ENCODE peak calls at places on chromosomes 11 and 22, in ten cellular contexts. One of them, this sample, is unnamed.

GRCh38 chr22:50027639-50028537 is 15.3 kb upstream of the IL17REL start:
- DNase-seq in COLO829: peak
- DNase-seq in NCI-H774: no peak
- DNase-seq in fibroblast of the aortic adventitia: no peak
- DNase-seq in ELR: peak
- DNase-seq in pulmonary artery endothelial cell: no peak
- DNase-seq in EL: no peak
- DNase-seq in RWPE1: peak
- DNase-seq in aorta: peak
- DNase-seq in NCI-H1417: no peak
- DNase-seq in this sample: peak

GRCh38 chr11:87493516-87493915 is 455.8 kb downstream of the TMEM135 start:
- DNase-seq in COLO829: no peak
- DNase-seq in NCI-H774: no peak
- DNase-seq in fibroblast of the aortic adventitia: no peak
- DNase-seq in ELR: peak
- DNase-seq in pulmonary artery endothelial cell: no peak
- DNase-seq in EL: peak
- DNase-seq in RWPE1: no peak
- DNase-seq in aorta: no peak
- DNase-seq in NCI-H1417: no peak
- DNase-seq in this sample: no peak

GRCh38 chr22:35525687-35526332 is 14.8 kb upstream of the RASD2 start:
- DNase-seq in COLO829: no peak
- DNase-seq in NCI-H774: no peak
- DNase-seq in fibroblast of the aortic adventitia: no peak
- DNase-seq in ELR: no peak
- DNase-seq in pulmonary artery endothelial cell: no peak
- DNase-seq in EL: no peak
- DNase-seq in RWPE1: no peak
- DNase-seq in aorta: no peak
- DNase-seq in NCI-H1417: no peak
- DNase-seq in this sample: no peak

GRCh38 chr11:118909619-118910308 is 16.0 kb downstream of the BCL9L start:
- DNase-seq in COLO829: no peak
- DNase-seq in NCI-H774: no peak
- DNase-seq in fibroblast of the aortic adventitia: no peak
- DNase-seq in ELR: peak
- DNase-seq in pulmonary artery endothelial cell: no peak
- DNase-seq in EL: no peak
- DNase-seq in RWPE1: no peak
- DNase-seq in aorta: no peak
- DNase-seq in NCI-H1417: no peak
- DNase-seq in this sample: no peak

GRCh38 chr11:95066721-95067041 is at the start of gene SRSF8:
- DNase-seq in COLO829: no peak
- DNase-seq in NCI-H774: peak
- DNase-seq in fibroblast of the aortic adventitia: no peak
- DNase-seq in ELR: no peak
- DNase-seq in pulmonary artery endothelial cell: no peak
- DNase-seq in EL: no peak
- DNase-seq in RWPE1: no peak
- DNase-seq in aorta: no peak
- DNase-seq in NCI-H1417: no peak
- DNase-seq in this sample: no peak

GRCh38 chr11:62875698-62876483 is 4.8 kb upstream of the SLC3A2 start:
- DNase-seq in COLO829: no peak
- DNase-seq in NCI-H774: no peak
- DNase-seq in fibroblast of the aortic adventitia: no peak
- DNase-seq in ELR: no peak
- DNase-seq in pulmonary artery endothelial cell: no peak
- DNase-seq in EL: no peak
- DNase-seq in RWPE1: no peak
- DNase-seq in aorta: no peak
- DNase-seq in NCI-H1417: no peak
- DNase-seq in this sample: peak

GRCh38 chr11:100774859-100775258 is 87.8 kb downstream of the ARHGAP42 start:
- DNase-seq in COLO829: no peak
- DNase-seq in NCI-H774: no peak
- DNase-seq in fibroblast of the aortic adventitia: no peak
- DNase-seq in ELR: no peak
- DNase-seq in pulmonary artery endothelial cell: no peak
- DNase-seq in EL: no peak
- DNase-seq in RWPE1: no peak
- DNase-seq in aorta: no peak
- DNase-seq in NCI-H1417: no peak
- DNase-seq in this sample: no peak

GRCh38 chr22:31192513-31192912 is 19.6 kb upstream of the LIMK2 start:
- DNase-seq in COLO829: no peak
- DNase-seq in NCI-H774: no peak
- DNase-seq in fibroblast of the aortic adventitia: peak
- DNase-seq in ELR: no peak
- DNase-seq in pulmonary artery endothelial cell: no peak
- DNase-seq in EL: no peak
- DNase-seq in RWPE1: no peak
- DNase-seq in aorta: no peak
- DNase-seq in NCI-H1417: no peak
- DNase-seq in this sample: no peak